ENCODE peak calls at places on chromosomes 11 and 22, in five cellular contexts. U, Y, Q, Z and S are unnamed samples.
A peak's percentile ranks its signal among the peaks of the same experiment; 100 is the strongest.

GRCh38 chr11:43790444-43790794 is 90.2 kb upstream of the ALKBH3 start:
- DNase-seq in U (peak; percentile 29), Z (no peak), Q (no peak), Y (no peak), S (no peak)

GRCh38 chr22:46673677-46674236 is 53.6 kb downstream of the GRAMD4 start:
- DNase-seq in U (no peak), Z (no peak), Q (no peak), Y (no peak), S (no peak)

GRCh38 chr11:118497831-118498230 is 29.4 kb upstream of the TTC36 start:
- DNase-seq in Z (no peak), Y (no peak), Q (no peak), U (peak; percentile 68), S (peak; percentile 16)

GRCh38 chr22:46359362-46359761 is 23.8 kb downstream of the TRMU start:
- DNase-seq in Z (no peak), Q (no peak), U (no peak), Y (no peak), S (no peak)

GRCh38 chr11:109040303-109040702 is 375.4 kb downstream of the DDX10 start:
- DNase-seq in Q (peak; percentile 7), U (no peak), Y (peak; percentile 8), Z (no peak), S (no peak)

GRCh38 chr11:119863811-119864601 is 135.0 kb upstream of the NECTIN1 start:
- DNase-seq in Y (no peak), U (no peak), Q (no peak), Z (no peak), S (no peak)

GRCh38 chr11:57464343-57465181 is 4.2 kb downstream of the RTN4RL2 start:
- DNase-seq in U (no peak), Y (no peak), Z (no peak), Q (no peak), S (no peak)

GRCh38 chr11:59145534-59145933 is 2.9 kb downstream of the FAM111A start:
- DNase-seq in Q (no peak), U (peak; percentile 85), Z (no peak), Y (no peak), S (peak; percentile 73)

GRCh38 chr22:31107206-31108118 is at the start of gene SELENOM:
- DNase-seq in Z (peak; percentile 97), Q (peak; percentile 99), U (peak; percentile 98), Y (peak; percentile 96), S (peak; percentile 98)

GRCh38 chr22:20117656-20118571 is 888 bp upstream of the TRMT2A start:
- DNase-seq in Z (peak; percentile 47), Q (no peak), U (peak; percentile 29), Y (no peak), S (peak; percentile 14)

GRCh38 chr22:38531251-38531956 is 25.3 kb upstream of the DDX17 start:
- DNase-seq in Z (no peak), U (no peak), Q (no peak), Y (no peak), S (no peak)

GRCh38 chr11:16986434-16987204 is 27.6 kb downstream of the PLEKHA7 start:
- DNase-seq in Q (no peak), Z (no peak), U (no peak), Y (no peak), S (no peak)

GRCh38 chr11:60830478-60831142 is 11.3 kb upstream of the CCDC86 start:
- DNase-seq in Y (no peak), Q (no peak), Z (no peak), U (no peak), S (no peak)

GRCh38 chr11:41461057-41461681 is 1.7 kb upstream of the LRRC4C start:
- DNase-seq in Z (no peak), U (no peak), Q (no peak), Y (no peak), S (peak; percentile 15)

GRCh38 chr22:42716221-42716620 is 4.4 kb downstream of the A4GALT start:
- DNase-seq in Z (no peak), U (no peak), Y (no peak), Q (no peak), S (no peak)

GRCh38 chr11:13207665-13208594 is 69.7 kb upstream of the BMAL1 start:
- DNase-seq in Q (no peak), Z (peak; percentile 19), U (peak; percentile 85), Y (no peak), S (peak; percentile 96)

DNA sequence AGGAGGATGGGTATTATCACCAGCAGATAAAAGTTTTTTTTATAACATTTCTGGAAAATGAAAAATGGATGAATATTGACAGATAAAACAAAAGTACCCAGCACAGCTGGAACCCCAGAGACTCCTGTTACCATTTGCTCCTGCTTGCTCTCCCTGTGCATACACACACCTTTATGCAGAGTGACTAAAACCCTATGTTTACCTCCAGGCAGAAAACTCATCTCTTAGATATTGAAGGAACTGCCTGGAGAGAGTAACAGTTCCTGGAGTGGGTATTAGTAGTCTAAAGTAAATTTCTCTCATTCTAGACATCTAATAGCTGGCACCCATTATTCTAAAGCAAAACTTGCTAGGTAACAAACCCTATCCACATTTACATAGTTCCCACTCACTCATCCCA is 38.0 kb downstream of the CYP2R1 start:
- DNase-seq in Y (no peak), Q (no peak), Z (no peak), U (no peak), S (no peak)
- TF ChIP-seq CTCF in Y (no peak), Q (no peak), Z (no peak), U (no peak), S (no peak)

GRCh38 chr11:95157824-95158223 is 68.2 kb downstream of the ENDOD1 start:
- DNase-seq in Y (no peak), Z (no peak), Q (no peak), U (no peak), S (no peak)

GRCh38 chr11:95156133-95156731 is 66.6 kb downstream of the ENDOD1 start:
- DNase-seq in Z (no peak), U (no peak), Q (no peak), Y (no peak), S (no peak)

GRCh38 chr11:95154514-95154913 is 64.9 kb downstream of the ENDOD1 start:
- DNase-seq in Z (no peak), Q (no peak), Y (peak; percentile 58), U (peak; percentile 62), S (peak; percentile 67)

GRCh38 chr11:95155385-95155784 is 65.7 kb downstream of the ENDOD1 start:
- DNase-seq in Z (no peak), Q (no peak), U (no peak), Y (no peak), S (no peak)

DNA sequence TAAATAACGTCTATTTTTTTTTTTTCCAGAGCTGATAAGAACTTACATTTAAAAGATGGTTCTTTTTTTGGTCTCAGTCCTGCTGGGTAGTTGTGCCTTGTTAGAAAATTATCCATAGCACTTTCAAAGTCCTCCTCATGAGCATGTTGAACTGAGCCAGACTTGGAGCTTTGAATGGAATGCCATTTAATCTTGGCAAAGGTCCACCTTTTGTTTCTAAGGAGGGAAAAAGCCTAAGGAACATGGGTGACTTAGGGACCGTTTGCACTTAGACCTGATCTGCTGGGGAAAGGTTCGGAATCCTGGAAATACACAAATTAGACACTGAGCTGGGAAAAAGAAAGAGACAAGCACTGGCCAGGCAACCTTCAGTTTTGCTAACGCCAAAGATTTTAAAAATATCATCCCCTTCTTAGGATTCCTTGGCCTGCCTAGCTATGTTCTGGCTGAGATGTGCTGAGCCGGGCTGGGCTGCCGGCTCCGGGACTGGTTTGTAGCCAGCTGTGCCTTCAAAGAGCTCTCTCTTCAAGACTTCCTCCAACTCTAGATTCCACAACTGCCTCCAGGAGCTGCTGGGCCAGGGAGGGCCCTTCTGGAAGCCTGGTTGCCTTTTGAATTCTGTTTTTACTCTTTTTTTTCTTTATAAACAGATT is 67.4 kb downstream of the ENDOD1 start:
- DNase-seq in Y (no peak), Z (peak; percentile 25), U (peak; percentile 49), Q (no peak), S (peak; percentile 75)
- TF ChIP-seq CTCF in Y (no peak), Z (no peak), U (no peak), Q (no peak), S (no peak)

DNA sequence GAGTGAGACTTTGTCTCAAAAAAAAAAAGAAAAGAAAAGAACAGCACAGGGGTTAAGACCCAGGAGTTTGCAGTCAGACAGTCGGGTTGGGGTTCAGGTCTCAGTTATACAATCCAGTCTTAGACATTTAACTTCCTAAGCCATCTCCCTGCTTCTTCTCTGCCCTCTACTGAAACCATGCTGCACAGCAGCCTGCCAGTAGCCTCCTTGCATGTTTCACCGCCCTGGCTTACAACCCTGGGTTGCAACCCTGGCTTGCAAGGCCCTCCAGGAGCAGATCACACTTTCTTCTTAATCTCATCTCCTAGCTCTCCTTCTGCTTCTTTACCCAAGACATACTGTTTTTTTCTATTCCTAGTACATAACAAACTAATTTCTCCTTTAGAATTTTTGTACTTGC is 5.9 kb upstream of the B3GAT3 start:
- DNase-seq in Q (no peak), U (no peak), Z (no peak), Y (no peak), S (no peak)
- TF ChIP-seq CTCF in Q (no peak), U (no peak), Z (no peak), Y (no peak), S (peak; percentile 13)

DNA sequence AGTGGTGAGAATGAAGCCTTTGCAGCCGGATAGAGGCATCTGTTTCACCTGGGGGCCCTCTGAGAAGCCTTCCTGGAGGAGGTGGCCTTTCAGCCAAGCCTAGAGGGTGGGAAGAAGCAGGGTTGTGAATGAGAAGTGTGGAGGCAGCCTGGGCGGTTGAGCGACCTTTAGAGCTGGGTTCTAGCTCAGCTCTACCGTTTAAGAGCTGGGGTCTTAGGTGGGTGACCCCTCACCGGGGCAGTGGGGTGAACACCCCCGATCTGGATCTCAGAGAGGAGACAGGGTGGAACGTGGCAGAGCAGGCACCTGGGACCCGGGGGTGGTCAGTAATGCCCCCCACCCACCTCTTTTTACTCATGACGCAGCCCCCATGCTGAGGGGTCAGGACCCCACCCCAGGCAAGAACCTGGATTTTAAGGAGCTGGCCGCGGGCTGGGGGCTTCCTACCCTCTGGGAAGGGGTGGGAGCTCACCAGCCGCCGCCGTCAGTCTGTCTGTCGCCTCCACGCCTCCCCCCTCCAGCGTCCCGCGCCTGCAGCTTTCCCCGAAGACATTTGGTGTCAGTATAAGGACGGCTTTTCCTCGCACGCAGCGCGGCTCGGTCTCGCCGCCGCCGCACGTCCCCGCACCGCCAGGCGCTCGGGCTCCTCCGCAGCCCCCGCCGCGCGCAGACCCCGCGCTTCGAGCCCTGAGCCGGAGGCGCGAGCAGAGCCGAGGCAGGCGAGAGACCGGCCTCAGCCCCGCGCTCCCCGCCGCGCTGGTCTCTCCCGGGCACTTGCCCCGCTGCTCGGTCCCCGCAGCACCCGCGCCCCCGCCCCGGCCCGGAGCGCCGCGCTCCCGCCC is 13.4 kb upstream of the CACNA1I start:
- DNase-seq in U (no peak), Y (no peak), Z (no peak), Q (no peak), S (no peak)
- TF ChIP-seq CTCF in U (no peak), Y (no peak), Z (no peak), Q (no peak), S (no peak)

DNA sequence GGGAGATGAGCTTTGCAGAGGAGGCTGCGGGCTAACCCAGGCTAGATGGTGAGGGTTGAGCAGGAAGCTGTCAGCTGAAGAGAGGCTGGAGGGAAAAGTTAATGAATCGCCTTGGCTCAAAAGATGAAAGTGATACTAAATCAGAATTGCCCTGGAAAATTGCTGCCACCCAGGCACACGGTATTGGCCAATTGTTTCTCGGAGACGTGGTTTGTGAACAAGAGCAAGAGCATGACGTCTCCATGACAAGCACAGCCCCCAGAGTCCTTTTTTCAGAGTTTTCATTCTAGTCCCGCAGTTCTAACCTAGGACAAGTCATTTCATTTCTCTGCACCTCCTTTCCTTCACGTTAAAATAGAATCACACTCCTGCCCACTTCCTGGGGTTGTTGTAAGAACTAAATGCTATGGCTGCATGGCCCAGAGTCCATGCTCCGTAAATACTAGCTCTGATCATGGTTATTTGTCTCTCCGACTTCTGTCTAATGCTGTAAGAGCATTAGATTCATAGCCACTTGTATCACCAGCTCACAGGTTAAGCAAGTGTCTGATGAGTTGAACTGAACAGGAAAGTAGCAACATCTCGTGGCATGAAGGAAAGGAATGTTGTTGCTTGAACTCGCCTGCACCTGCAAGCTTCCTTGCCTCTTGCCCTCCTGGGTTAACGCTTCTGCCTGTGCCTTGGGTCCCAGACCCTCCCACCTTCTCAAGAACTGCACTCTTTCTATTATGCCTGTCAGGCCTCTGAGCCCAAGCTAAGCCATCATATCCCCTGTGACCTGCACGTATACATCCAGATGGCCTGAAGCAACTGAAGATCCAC is 33.8 kb upstream of the NUP50 start:
- DNase-seq in Q (no peak), Z (no peak), U (no peak), Y (no peak), S (no peak)
- TF ChIP-seq CTCF in Q (no peak), Z (no peak), U (no peak), Y (no peak), S (no peak)